ENCODE peak calls at places on chromosomes 12 and 14, in five cellular contexts. T is IMR-90, B is H1, K is mesenchymal stem cell, I is mesendoderm. V is an unnamed sample.
A peak's percentile ranks its signal among the peaks of the same experiment; 100 is the strongest.

GRCh38 chr12:6684609-6685008 is 4.6 kb downstream of the ZNF384 start:
- DNase-seq in T (peak; percentile 16), B (no peak), K (peak; percentile 41), I (peak; percentile 56), V (no peak)

GRCh38 chr14:85577542-85578140 is 47.7 kb downstream of the FLRT2 start:
- DNase-seq in T (no peak), B (no peak), K (no peak), I (no peak), V (no peak)

GRCh38 chr12:88889326-88890110 is 309.2 kb upstream of the KITLG start:
- DNase-seq in T (peak; percentile 70), B (no peak), K (no peak), I (no peak), V (no peak)

GRCh38 chr12:2295941-2296461 is 243.2 kb downstream of the CACNA1C start:
- DNase-seq in T (peak; percentile 89), B (no peak), K (peak; percentile 70), I (no peak), V (peak; percentile 27)

GRCh38 chr14:74712499-74713394 is at the start of the genes AREL1 and FCF1:
- DNase-seq in T (peak; percentile 91), B (peak; percentile 29), K (peak; percentile 96), I (peak; percentile 97), V (peak; percentile 89)

GRCh38 chr12:991350-992278 is 591 bp downstream of the ERC1 start:
- DNase-seq in T (peak; percentile 29), B (no peak), K (peak; percentile 32), I (peak; percentile 30), V (peak; percentile 48)

GRCh38 chr12:112018571-112019237 is 5.5 kb downstream of the ERP29 start:
- DNase-seq in T (peak; percentile 92), B (no peak), K (peak; percentile 64), I (no peak), V (peak; percentile 31)

GRCh38 chr12:133106253-133106652 is 23.8 kb downstream of the ZNF891 start:
- DNase-seq in T (no peak), B (no peak), K (peak; percentile 7), I (peak; percentile 52), V (no peak)

GRCh38 chr12:44225128-44225527 is 389.2 kb downstream of the TMEM117 start:
- DNase-seq in T (no peak), B (no peak), K (no peak), I (no peak), V (no peak)

GRCh38 chr12:111078731-111079130 is 158.4 kb upstream of the MYL2 start:
- DNase-seq in T (no peak), B (no peak), K (no peak), I (no peak), V (no peak)

GRCh38 chr12:77062846-77063461 is 2.4 kb downstream of the E2F7 start:
- DNase-seq in T (peak; percentile 87), B (no peak), K (peak; percentile 94), I (no peak), V (peak; percentile 34)

GRCh38 chr14:91416744-91417133 is 881 bp downstream of the CCDC88C start:
- DNase-seq in T (no peak), B (no peak), K (no peak), I (peak; percentile 51), V (no peak)

GRCh38 chr14:71590131-71590530 is 342.1 kb upstream of the RGS6 start:
- DNase-seq in T (no peak), B (no peak), K (no peak), I (no peak), V (no peak)

GRCh38 chr12:62210422-62210821 is 49.8 kb upstream of the USP15 start:
- DNase-seq in T (peak; percentile 52), B (no peak), K (peak; percentile 36), I (peak; percentile 35), V (peak; percentile 25)

GRCh38 chr12:68340404-68341270 is 8.5 kb upstream of the MDM1 start:
- DNase-seq in T (peak; percentile 41), B (no peak), K (no peak), I (no peak), V (no peak)

GRCh38 chr14:102183922-102184677 is 44.4 kb downstream of the WDR20 start:
- DNase-seq in T (no peak), B (no peak), K (no peak), I (no peak), V (no peak)

GRCh38 chr14:68770553-68771286 is 22.1 kb downstream of the ZFP36L1 start:
- DNase-seq in T (no peak), B (no peak), K (no peak), I (no peak), V (no peak)

GRCh38 chr12:46886541-46887041 is 60.8 kb upstream of the SLC38A4 start:
- DNase-seq in T (peak; percentile 51), B (no peak), K (no peak), I (no peak), V (no peak)

GRCh38 chr14:82879949-82880535 is 1346.4 kb upstream of the SEL1L start:
- DNase-seq in T (no peak), B (no peak), K (no peak), I (no peak), V (no peak)

GRCh38 chr14:72892879-72893635 is 844 bp downstream of the DPF3 start:
- DNase-seq in T (no peak), B (no peak), K (peak; percentile 45), I (no peak), V (peak; percentile 24)

DNA sequence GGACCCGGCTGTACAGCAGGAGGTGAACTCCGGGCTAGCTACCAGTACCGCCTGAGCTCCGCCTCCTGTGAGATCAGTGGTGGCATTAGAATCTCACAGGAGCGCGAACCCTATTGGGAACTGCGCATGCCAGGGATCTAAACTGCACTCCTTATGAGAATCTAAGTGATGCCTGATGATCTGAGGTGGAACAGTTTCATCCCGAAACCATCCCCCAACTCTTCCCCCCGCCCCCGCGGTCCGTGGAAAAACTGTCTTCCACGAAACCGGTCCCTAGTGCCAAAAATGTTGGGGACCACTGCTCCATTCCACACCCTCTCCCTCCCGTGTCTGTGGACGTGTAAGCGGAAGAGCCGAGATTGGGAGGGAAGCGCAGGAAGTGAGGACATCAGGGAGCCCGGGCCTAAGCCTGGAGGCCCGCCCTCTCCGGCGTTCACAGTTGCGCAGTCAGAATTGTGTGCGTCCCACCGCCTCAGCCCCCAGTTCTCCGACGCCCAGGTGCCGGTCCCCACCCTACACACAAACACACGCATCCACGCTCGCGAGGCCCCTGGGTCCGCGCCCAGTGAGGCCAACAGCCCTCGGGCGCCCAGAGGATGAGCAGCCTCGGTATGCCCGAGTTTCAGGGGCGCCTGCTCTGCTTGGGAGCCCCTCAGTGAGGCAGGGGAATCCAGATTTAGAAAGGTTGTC is 1.8 kb upstream of the RNASE4 start:
- DNase-seq in T (peak; percentile 92), B (no peak), K (peak; percentile 97), I (peak; percentile 92), V (peak; percentile 90)
- H2BK5ac ChIP-seq in T (peak overlapping the region; percentile 89), B (peak overlapping the region; percentile 10), K (peak overlapping the region; percentile 59), I (peak overlapping the region; percentile 79), V (peak overlapping the region; percentile 87)

GRCh38 chr14:64654072-64654899 is 49.9 kb upstream of the PLEKHG3 start:
- DNase-seq in T (peak; percentile 96), B (no peak), K (peak; percentile 96), I (no peak), V (no peak)

GRCh38 chr14:64646103-64646502 is 58.1 kb upstream of the PLEKHG3 start:
- DNase-seq in T (peak; percentile 71), B (no peak), K (peak; percentile 94), I (peak; percentile 31), V (no peak)

GRCh38 chr14:64644629-64645028 is 59.6 kb upstream of the PLEKHG3 start:
- DNase-seq in T (no peak), B (no peak), K (no peak), I (peak; percentile 47), V (peak; percentile 89)

GRCh38 chr14:64645220-64645891 is 58.9 kb upstream of the PLEKHG3 start:
- DNase-seq in T (peak; percentile 97), B (peak; percentile 81), K (peak; percentile 98), I (peak; percentile 99), V (peak; percentile 93)

GRCh38 chr14:64649383-64649998 is 54.7 kb upstream of the PLEKHG3 start:
- DNase-seq in T (no peak), B (no peak), K (peak; percentile 77), I (peak; percentile 62), V (no peak)
- H2BK120ac ChIP-seq in T (no peak overlapping the region), B (no peak overlapping the region), K (no peak overlapping the region), I (no peak overlapping the region), V (peak overlapping the region; percentile 27)

GRCh38 chr12:92297932-92298681 is 152.5 kb upstream of the BTG1 start:
- DNase-seq in T (peak; percentile 80), B (no peak), K (peak; percentile 62), I (no peak), V (peak; percentile 22)
- H3K4me3 ChIP-seq in T (no peak overlapping the region), B (no peak overlapping the region), K (no peak overlapping the region), I (no peak overlapping the region), V (no peak overlapping the region)

GRCh38 chr12:132027636-132028035 is 77.9 kb downstream of the EP400 start:
- DNase-seq in T (no peak), B (no peak), K (no peak), I (no peak), V (no peak)
- H2BK5ac ChIP-seq in T (no peak overlapping the region), B (no peak overlapping the region), K (no peak overlapping the region), I (no peak overlapping the region), V (no peak overlapping the region)

GRCh38 chr14:105168496-105168978 is at the start of gene JAG2:
- DNase-seq in T (no peak), B (no peak), K (no peak), I (peak; percentile 54), V (peak; percentile 53)
- H2BK120ac ChIP-seq in T (no peak within 1 kb of the TSS), B (no peak within 1 kb of the TSS), K (no peak within 1 kb of the TSS), I (no peak within 1 kb of the TSS), V (no peak within 1 kb of the TSS)

DNA sequence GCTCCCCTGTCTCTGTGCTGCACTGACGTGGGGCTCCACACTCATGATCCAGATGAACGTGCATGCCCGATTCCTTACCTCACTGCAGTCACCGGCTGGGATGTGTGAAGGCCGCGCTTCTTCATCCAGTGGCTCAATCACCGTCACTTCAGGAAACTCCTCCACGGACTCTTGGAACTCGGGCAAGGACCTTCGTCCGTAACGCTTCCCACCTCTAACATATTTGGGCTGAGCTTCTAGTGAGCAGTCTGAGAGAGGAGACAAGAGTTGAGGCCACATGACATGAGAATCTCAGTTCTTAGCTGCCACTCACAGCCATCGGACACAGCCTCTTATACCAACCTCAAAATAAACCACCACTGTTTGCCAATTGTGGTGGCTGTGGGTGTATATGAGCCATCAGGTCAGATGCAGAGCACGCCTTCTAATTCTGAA is 38.3 kb downstream of the NIN start:
- DNase-seq in T (no peak), B (no peak), K (no peak), I (no peak), V (no peak)
- H3K4me3 ChIP-seq in T (no peak overlapping the region), B (no peak overlapping the region), K (no peak overlapping the region), I (no peak overlapping the region), V (no peak overlapping the region)

GRCh38 chr12:122996621-122997342 is 16.3 kb downstream of the ARL6IP4 start:
- DNase-seq in T (no peak), B (no peak), K (no peak), I (no peak), V (no peak)

GRCh38 chr12:122996188-122996601 is 15.7 kb downstream of the ARL6IP4 start:
- DNase-seq in T (no peak), B (no peak), K (no peak), I (no peak), V (no peak)

GRCh38 chr12:122994140-122994675 is 13.7 kb downstream of the ARL6IP4 start:
- DNase-seq in T (no peak), B (no peak), K (no peak), I (no peak), V (no peak)

GRCh38 chr12:122994781-122995502 is 14.5 kb downstream of the ARL6IP4 start:
- DNase-seq in T (no peak), B (no peak), K (no peak), I (no peak), V (no peak)

GRCh38 chr12:122995503-122996187 is 15.2 kb downstream of the ARL6IP4 start:
- DNase-seq in T (no peak), B (no peak), K (no peak), I (no peak), V (no peak)
- H2BK5ac ChIP-seq in T (no peak overlapping the region), B (no peak overlapping the region), K (no peak overlapping the region), I (no peak overlapping the region), V (no peak overlapping the region)